ENCODE peak calls at places on chromosome 9, in six cellular contexts. I, N, F, B, G and Y are unnamed samples.

GRCh38 chr9:112119225-112120045 is 55.7 kb downstream of the SUSD1 start:
- DNase-seq in I (peak; percentile 45), N (no peak), F (no peak), B (peak; percentile 94), G (no peak), Y (no peak)

GRCh38 chr9:134870746-134871667 is 9.6 kb upstream of the FCN2 start:
- DNase-seq in I (no peak), N (no peak), F (peak; percentile 34), B (no peak), G (no peak), Y (no peak)

GRCh38 chr9:25716220-25716872 is 38.1 kb upstream of the TUSC1 start:
- DNase-seq in I (no peak), N (no peak), F (peak; percentile 74), B (peak; percentile 31), G (peak; percentile 49), Y (peak; percentile 45)

GRCh38 chr9:16869961-16870605 is 387 bp downstream of the BNC2 start:
- DNase-seq in I (peak; percentile 18), N (peak; percentile 1), F (no peak), B (peak; percentile 32), G (no peak), Y (no peak)

GRCh38 chr9:113005777-113006176 is 6.2 kb downstream of the ZNF883 start:
- DNase-seq in I (no peak), N (no peak), F (no peak), B (no peak), G (no peak), Y (no peak)

GRCh38 chr9:116144555-116144954 is 9.0 kb upstream of the PAPPA start:
- DNase-seq in I (no peak), N (no peak), F (no peak), B (no peak), G (no peak), Y (no peak)

GRCh38 chr9:35920004-35920658 is 10.8 kb downstream of the SPAAR start:
- DNase-seq in I (no peak), N (no peak), F (peak; percentile 16), B (peak; percentile 41), G (no peak), Y (no peak)

GRCh38 chr9:22722492-22722891 is 275.9 kb downstream of the DMRTA1 start:
- DNase-seq in I (no peak), N (no peak), F (no peak), B (peak; percentile 5), G (no peak), Y (no peak)

GRCh38 chr9:110072597-110073355 is 135.2 kb downstream of the C9orf152 start:
- DNase-seq in I (no peak), N (no peak), F (peak; percentile 21), B (peak; percentile 34), G (no peak), Y (no peak)

GRCh38 chr9:120916573-120916972 is 10.0 kb downstream of the TRAF1 start:
- DNase-seq in I (peak; percentile 39), N (no peak), F (peak; percentile 83), B (no peak), G (no peak), Y (peak; percentile 85)

GRCh38 chr9:129432671-129433154 is 188.2 kb downstream of the C9orf50 start:
- DNase-seq in I (no peak), N (no peak), F (no peak), B (no peak), G (no peak), Y (no peak)

GRCh38 chr9:96219615-96220257 is 82.2 kb downstream of the HSD17B3 start:
- DNase-seq in I (peak; percentile 48), N (no peak), F (peak; percentile 34), B (peak; percentile 12), G (no peak), Y (no peak)

GRCh38 chr9:109264865-109265532 is 55.9 kb downstream of the EPB41L4B start:
- DNase-seq in I (peak; percentile 37), N (no peak), F (peak; percentile 21), B (peak; percentile 13), G (no peak), Y (no peak)

GRCh38 chr9:97768731-97769130 is 71.6 kb upstream of the XPA start:
- DNase-seq in I (no peak), N (no peak), F (peak; percentile 94), B (peak; percentile 64), G (no peak), Y (no peak)

GRCh38 chr9:98045234-98046160 is 11.0 kb upstream of the NANS start:
- DNase-seq in I (no peak), N (peak; percentile 43), F (no peak), B (no peak), G (no peak), Y (no peak)

GRCh38 chr9:105308448-105309412 is 64.3 kb downstream of the SLC44A1 start:
- DNase-seq in I (no peak), N (no peak), F (no peak), B (peak; percentile 55), G (no peak), Y (no peak)

GRCh38 chr9:75976549-75976948 is 86.1 kb downstream of the PCSK5 start:
- DNase-seq in I (no peak), N (no peak), F (no peak), B (no peak), G (no peak), Y (no peak)

GRCh38 chr9:4592325-4592724 is 69.8 kb upstream of the PLPP6 start:
- DNase-seq in I (no peak), N (no peak), F (no peak), B (no peak), G (no peak), Y (no peak)

GRCh38 chr9:122837266-122837850 is 9.0 kb upstream of the PDCL start:
- DNase-seq in I (no peak), N (no peak), F (no peak), B (no peak), G (no peak), Y (no peak)

GRCh38 chr9:70405808-70406445 is 8.5 kb downstream of the KLF9 start:
- DNase-seq in I (no peak), N (no peak), F (peak; percentile 25), B (peak; percentile 59), G (no peak), Y (no peak)

GRCh38 chr9:124218438-124219289 is 39.1 kb upstream of the NEK6 start:
- DNase-seq in I (peak; percentile 69), N (peak; percentile 88), F (peak; percentile 33), B (peak; percentile 47), G (no peak), Y (no peak)

DNA sequence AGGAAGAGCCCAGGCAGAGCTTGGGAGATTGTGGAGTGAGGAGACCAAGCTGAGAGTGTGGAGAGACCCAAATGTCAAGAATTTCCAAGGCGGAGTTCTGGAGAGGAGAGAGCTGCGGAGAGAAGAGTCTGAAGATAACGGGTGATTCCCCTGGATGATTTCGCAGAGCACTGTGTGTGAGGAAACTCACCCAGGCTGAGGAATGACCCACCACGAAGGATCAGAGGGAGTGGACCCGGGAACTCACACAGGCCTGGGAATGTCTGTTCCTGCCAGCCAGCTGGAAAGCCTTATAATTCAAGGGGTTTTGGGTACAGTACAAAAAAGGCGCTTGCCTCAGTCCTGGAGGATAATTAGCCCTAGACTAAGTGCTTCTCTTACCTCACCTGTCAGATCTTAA is 94.2 kb downstream of the WNK2 start:
- DNase-seq in I (no peak), N (no peak), F (no peak), B (no peak), G (no peak), Y (no peak)
- H3K4me3 ChIP-seq in I (no peak overlapping the region), N (no peak overlapping the region), F (no peak overlapping the region), B (no peak overlapping the region), G (no peak overlapping the region), Y (no peak overlapping the region)

GRCh38 chr9:81250606-81251005 is 438.7 kb downstream of the TLE1 start:
- DNase-seq in I (no peak), N (no peak), F (no peak), B (no peak), G (no peak), Y (no peak)
- H3K4me3 ChIP-seq in I (no peak overlapping the region), N (no peak overlapping the region), F (no peak overlapping the region), B (no peak overlapping the region), G (no peak overlapping the region), Y (no peak overlapping the region)

GRCh38 chr9:69178583-69179011 is 4.5 kb downstream of the TJP2 start:
- DNase-seq in I (no peak), N (no peak), F (no peak), B (peak; percentile 60), G (no peak), Y (no peak)

GRCh38 chr9:69180200-69180599 is 6.1 kb downstream of the TJP2 start:
- DNase-seq in I (no peak), N (no peak), F (no peak), B (no peak), G (no peak), Y (no peak)

GRCh38 chr9:69180670-69181069 is 6.6 kb downstream of the TJP2 start:
- DNase-seq in I (peak; percentile 60), N (no peak), F (peak; percentile 91), B (peak; percentile 99), G (peak; percentile 92), Y (peak; percentile 91)

GRCh38 chr9:69176446-69177135 is 2.5 kb downstream of the TJP2 start:
- DNase-seq in I (no peak), N (peak; percentile 37), F (peak; percentile 25), B (no peak), G (no peak), Y (no peak)

GRCh38 chr9:69179037-69179436 is 5.0 kb downstream of the TJP2 start:
- DNase-seq in I (no peak), N (no peak), F (no peak), B (no peak), G (no peak), Y (no peak)
- H3K4me3 ChIP-seq in I (peak overlapping the region; percentile 25), N (no peak overlapping the region), F (no peak overlapping the region), B (no peak overlapping the region), G (no peak overlapping the region), Y (no peak overlapping the region)

GRCh38 chr9:133066181-133066983 is 4.6 kb downstream of the CEL start:
- DNase-seq in I (no peak), N (no peak), F (no peak), B (no peak), G (no peak), Y (no peak)

GRCh38 chr9:133063500-133064231 is 1.9 kb downstream of the CEL start:
- DNase-seq in I (no peak), N (no peak), F (no peak), B (no peak), G (no peak), Y (no peak)

GRCh38 chr9:133065070-133065388 is 3.2 kb downstream of the CEL start:
- DNase-seq in I (no peak), N (no peak), F (no peak), B (no peak), G (no peak), Y (no peak)

GRCh38 chr9:133063159-133063499 is 1.3 kb downstream of the CEL start:
- DNase-seq in I (no peak), N (no peak), F (no peak), B (no peak), G (no peak), Y (no peak)

GRCh38 chr9:133064241-133065069 is 2.7 kb downstream of the CEL start:
- DNase-seq in I (no peak), N (no peak), F (no peak), B (no peak), G (no peak), Y (no peak)
- H3K4me3 ChIP-seq in I (no peak overlapping the region), N (no peak overlapping the region), F (no peak overlapping the region), B (no peak overlapping the region), G (no peak overlapping the region), Y (no peak overlapping the region)

GRCh38 chr9:131669234-131670172 is 70.4 kb downstream of the RAPGEF1 start:
- DNase-seq in I (no peak), N (no peak), F (no peak), B (no peak), G (no peak), Y (no peak)
- H3K4me3 ChIP-seq in I (no peak overlapping the region), N (peak overlapping the region; percentile 35), F (no peak overlapping the region), B (no peak overlapping the region), G (no peak overlapping the region), Y (no peak overlapping the region)